ENCODE peak calls at places on chromosomes 5 and 9, in seven cellular contexts. L is breast epithelium, V is aorta, F is left ventricle myocardium inferior, G is cardiac muscle cell, H is PC-3, B is transverse colon. C is an unnamed sample. For H3K27me3 and H3K4me1, the result is how much of the 10 kb centered on the place peaks cover.

GRCh38 chr5:174459832-174460448 is 264.4 kb upstream of the MSX2 start:
- DNase-seq in V (no peak), G (no peak), F (no peak), L (no peak), B (peak), H (peak), C (peak)

GRCh38 chr9:129719135-129719534 is 33.7 kb downstream of the PTGES start:
- DNase-seq in L (no peak), F (no peak), B (no peak), G (no peak), H (no peak), V (no peak), C (no peak)

GRCh38 chr5:33854733-33855151 is 37.0 kb downstream of the ADAMTS12 start:
- DNase-seq in H (peak), G (peak), B (no peak), L (no peak), V (no peak), F (no peak), C (no peak)

GRCh38 chr9:5455181-5455580 is 4.8 kb downstream of the CD274 start:
- DNase-seq in F (no peak), V (no peak), L (no peak), B (no peak), G (no peak), H (peak), C (no peak)

GRCh38 chr5:117788596-117788995 is 1199.8 kb downstream of the DTWD2 start:
- DNase-seq in L (no peak), G (no peak), H (no peak), V (no peak), F (no peak), B (no peak), C (no peak)

GRCh38 chr9:98678244-98678842 is 30.4 kb downstream of the GABBR2 start:
- DNase-seq in B (peak), H (peak), V (no peak), G (peak), L (no peak), F (no peak), C (no peak)

GRCh38 chr9:71858812-71859211 is 52.2 kb downstream of the ABHD17B start:
- DNase-seq in V (no peak), G (no peak), B (no peak), F (no peak), H (no peak), L (no peak), C (no peak)

GRCh38 chr5:16536246-16536645 is 70.6 kb upstream of the ZNF622 start:
- DNase-seq in F (no peak), B (no peak), V (no peak), H (peak), L (no peak), G (no peak), C (no peak)

GRCh38 chr5:5229405-5229804 is 89.3 kb downstream of the ADAMTS16 start:
- DNase-seq in L (no peak), H (no peak), F (no peak), G (no peak), B (no peak), V (no peak), C (no peak)

GRCh38 chr9:134367061-134367460 is 40.8 kb downstream of the RXRA start:
- DNase-seq in B (no peak), H (no peak), L (no peak), G (no peak), F (no peak), V (no peak), C (no peak)

GRCh38 chr9:75918154-75918553 is 27.7 kb downstream of the PCSK5 start:
- DNase-seq in L (no peak), H (no peak), G (no peak), B (no peak), F (no peak), V (no peak), C (no peak)

GRCh38 chr5:80249876-80250275 is 6.0 kb downstream of the SERINC5 start:
- DNase-seq in L (no peak), F (no peak), H (no peak), G (no peak), B (no peak), V (no peak), C (no peak)

GRCh38 chr9:136570916-136571315 is 25.1 kb upstream of the NOTCH1 start:
- DNase-seq in L (no peak), B (no peak), G (no peak), F (no peak), V (no peak), H (no peak), C (peak)
- H3K27ac ChIP-seq in L (peak), B (no peak), G (peak), F (peak), V (peak), H (no peak), C (no peak)

GRCh38 chr9:126153382-126153781 is 173.2 kb upstream of the MVB12B start:
- DNase-seq in H (no peak), L (no peak), B (no peak), G (no peak), V (no peak), F (no peak), C (no peak)
- H3K27me3 ChIP-seq in H (under half), L (under half), B (under half), G (under half), V (under half), F (under half), C (under half)

DNA sequence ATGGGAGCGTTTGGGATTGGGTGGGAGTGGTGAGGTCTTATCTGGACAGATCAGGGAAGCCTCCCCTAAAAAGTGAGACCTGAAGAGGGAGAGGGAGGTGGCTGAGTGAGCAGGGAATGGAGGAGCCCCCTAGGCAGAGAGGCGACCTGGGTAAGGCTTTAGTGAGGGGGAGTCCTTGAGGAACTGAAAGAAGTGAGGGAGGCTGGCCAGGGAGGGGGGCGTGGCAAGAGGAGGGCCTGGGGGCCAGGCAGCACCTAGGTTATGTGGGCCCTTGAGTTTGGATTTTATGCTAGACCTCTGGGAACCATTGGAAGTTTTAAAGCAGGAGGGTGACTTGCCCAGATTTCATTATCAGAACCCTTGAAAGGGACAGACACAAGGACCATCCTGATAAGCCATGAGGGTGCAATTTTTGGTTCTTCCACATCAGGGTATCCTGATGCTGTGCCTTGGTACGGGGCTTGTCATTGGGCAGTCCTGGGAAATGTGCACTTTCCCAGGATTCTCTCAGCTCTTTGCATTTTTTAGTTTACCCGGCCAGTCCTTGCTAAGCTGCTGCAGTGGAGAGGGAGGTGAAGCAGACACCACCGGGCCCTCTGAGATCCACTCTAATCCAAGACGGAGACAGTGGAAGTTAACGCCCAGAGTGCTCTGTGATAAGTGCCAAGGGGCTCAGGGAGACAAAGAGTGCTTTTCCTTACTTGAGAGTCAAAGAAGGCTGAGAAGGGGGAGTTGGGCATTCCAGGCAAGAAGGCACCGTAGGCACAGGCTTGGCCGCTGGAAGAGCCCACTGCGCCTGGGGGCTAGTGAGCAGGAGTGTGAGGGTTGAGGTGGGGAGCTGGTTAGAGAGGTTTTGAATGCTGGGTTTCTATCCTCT is 16.1 kb downstream of the GSN start:
- DNase-seq in B (no peak), H (no peak), L (no peak), V (no peak), G (no peak), F (no peak), C (no peak)
- H3K4me1 ChIP-seq in B (half or more), H (half or more), L (half or more), V (under half), G (half or more), F (half or more), C (half or more)

DNA sequence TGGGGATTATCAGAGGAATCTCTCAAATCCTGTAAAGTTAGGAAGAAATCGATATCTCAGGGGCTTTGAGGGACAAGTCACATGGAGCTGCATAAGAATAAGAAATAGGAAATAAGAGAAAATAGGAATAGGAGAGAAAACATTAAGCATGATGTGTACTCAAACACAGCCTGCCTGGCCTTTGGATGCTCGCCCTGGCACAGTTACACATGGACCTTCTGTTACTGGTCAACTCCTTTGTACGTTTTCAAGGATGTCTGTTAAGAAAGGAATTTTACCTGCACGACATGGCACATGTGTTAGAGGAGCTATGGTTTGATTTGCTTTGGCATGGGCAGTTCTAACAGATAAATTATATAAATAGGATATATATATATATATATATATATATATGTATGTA is 321.2 kb downstream of the CDH12 start:
- DNase-seq in V (no peak), H (no peak), G (no peak), F (no peak), B (no peak), L (no peak), C (no peak)
- H3K27ac ChIP-seq in V (no peak), H (no peak), G (no peak), F (no peak), B (no peak), L (no peak), C (no peak)